ENCODE peak calls at places on chromosomes 5 and 9, in eight cellular contexts. H, A, E, K, T, N, I and C are unnamed samples.

GRCh38 chr5:5965132-5965531 is 413.2 kb downstream of the MED10 start:
- DNase-seq in I (no peak), A (no peak), E (no peak), N (no peak), H (no peak), T (no peak), K (no peak), C (no peak)

GRCh38 chr5:123088031-123088805 is 823 bp upstream of the PRDM6 start:
- DNase-seq in A (no peak), I (no peak), K (peak), H (no peak), E (no peak), N (peak), T (peak), C (no peak)

GRCh38 chr9:112700080-112700479 is 17.8 kb downstream of the INIP start:
- DNase-seq in A (no peak), E (no peak), K (peak), N (no peak), I (no peak), H (no peak), T (no peak), C (no peak)

GRCh38 chr9:110030632-110031031 is 177.3 kb downstream of the C9orf152 start:
- DNase-seq in E (no peak), N (no peak), H (no peak), K (no peak), T (no peak), A (no peak), I (no peak), C (no peak)

GRCh38 chr5:91469517-91470165 is 86.5 kb upstream of the ARRDC3 start:
- DNase-seq in I (no peak), H (no peak), N (no peak), T (no peak), K (no peak), E (no peak), A (no peak), C (no peak)

GRCh38 chr5:52705720-52706119 is 82.0 kb upstream of the ITGA1 start:
- DNase-seq in I (no peak), E (no peak), A (no peak), N (no peak), T (no peak), H (no peak), K (no peak), C (no peak)

GRCh38 chr9:126618590-126619335 is 5.0 kb downstream of the LMX1B start:
- DNase-seq in I (no peak), A (no peak), T (peak), H (no peak), E (no peak), N (no peak), K (no peak), C (no peak)

GRCh38 chr5:55773057-55773456 is 35.2 kb downstream of the DDX4 start:
- DNase-seq in T (no peak), K (peak), A (no peak), E (no peak), H (no peak), N (no peak), I (no peak), C (no peak)

GRCh38 chr5:1005362-1005851 is 3.2 kb upstream of the NKD2 start:
- DNase-seq in T (no peak), H (peak), K (no peak), A (peak), N (peak), I (no peak), E (no peak), C (peak)

GRCh38 chr9:841371-842209 is at the start of gene DMRT1:
- DNase-seq in E (no peak), A (no peak), K (no peak), H (no peak), I (no peak), N (no peak), T (no peak), C (no peak)

GRCh38 chr5:31119938-31120641 is 73.4 kb upstream of the CDH6 start:
- DNase-seq in N (no peak), H (no peak), E (no peak), I (no peak), K (no peak), A (no peak), T (no peak), C (no peak)

GRCh38 chr5:140243855-140244254 is 59.0 kb downstream of the PFDN1 start:
- DNase-seq in T (no peak), K (no peak), I (no peak), H (peak), E (no peak), A (no peak), N (peak), C (no peak)

GRCh38 chr5:141805874-141806273 is 72.3 kb downstream of the PCDH1 start:
- DNase-seq in H (no peak), A (no peak), K (no peak), N (peak), E (no peak), I (no peak), T (no peak), C (no peak)

GRCh38 chr5:178163772-178164735 is 10.4 kb upstream of the NHP2 start:
- DNase-seq in I (peak), T (peak), H (peak), E (peak), K (peak), A (peak), N (peak), C (peak)

GRCh38 chr9:111728143-111728542 is 66.6 kb downstream of the SHOC1 start:
- DNase-seq in E (no peak), I (no peak), K (no peak), A (no peak), N (no peak), H (no peak), T (no peak), C (no peak)

GRCh38 chr9:33260372-33260771 is 4.1 kb downstream of the BAG1 start:
- DNase-seq in E (no peak), I (no peak), N (no peak), A (no peak), H (no peak), K (no peak), T (no peak), C (no peak)

GRCh38 chr5:74312746-74313145 is 327.8 kb downstream of the ENC1 start:
- DNase-seq in A (no peak), H (no peak), E (no peak), I (no peak), T (no peak), K (no peak), N (no peak), C (no peak)

GRCh38 chr5:61435368-61435767 is 103.3 kb downstream of the ZSWIM6 start:
- DNase-seq in N (no peak), I (no peak), E (no peak), K (no peak), A (no peak), H (no peak), T (no peak), C (no peak)

GRCh38 chr9:87223397-87224246 is 274.0 kb upstream of the DAPK1 start:
- DNase-seq in E (no peak), A (no peak), N (no peak), H (no peak), I (no peak), T (no peak), K (no peak), C (no peak)

GRCh38 chr9:2015581-2016410 is 649 bp downstream of the SMARCA2 start:
- DNase-seq in N (peak), T (peak), E (peak), A (peak), K (peak), I (no peak), H (peak), C (peak)
- TF ChIP-seq EP300 in N (no peak), T (no peak), E (no peak), A (no peak), K (no peak), I (no peak), H (no peak), C (no peak)

DNA sequence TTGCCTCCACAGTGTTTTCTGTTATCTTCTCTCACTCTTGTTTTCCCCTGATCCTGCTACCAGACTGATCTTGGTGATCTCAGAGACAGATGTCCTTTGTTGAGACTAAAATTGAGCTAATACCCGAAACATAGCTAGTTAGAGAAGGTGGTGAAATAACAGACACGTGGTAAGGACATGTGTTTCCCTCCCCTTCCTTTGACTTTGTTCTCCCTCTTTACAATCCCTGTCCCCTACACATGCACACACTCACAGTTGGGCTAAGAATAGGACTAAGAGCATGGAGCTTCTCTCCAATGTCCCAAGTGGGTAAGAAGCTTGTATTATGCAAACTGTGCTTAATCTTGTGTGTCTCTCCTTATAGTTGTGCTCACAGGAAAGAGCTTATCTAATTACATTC is 1603.0 kb upstream of the C9orf72 start:
- DNase-seq in K (no peak), I (no peak), N (no peak), T (no peak), H (no peak), E (no peak), A (no peak), C (no peak)
- TF ChIP-seq EP300 in K (no peak), I (no peak), N (no peak), T (no peak), H (no peak), E (no peak), A (no peak), C (no peak)

GRCh38 chr9:93670208-93671029 is 94.0 kb downstream of the PHF2 start:
- DNase-seq in K (no peak), N (peak), H (peak), A (peak), T (peak), I (no peak), E (peak), C (peak)
- TF ChIP-seq EP300 in K (no peak), N (no peak), H (no peak), A (no peak), T (no peak), I (no peak), E (no peak), C (no peak)

GRCh38 chr5:116436674-116437350 is 137.8 kb downstream of the SEMA6A start:
- DNase-seq in I (no peak), A (no peak), N (no peak), E (no peak), T (peak), K (no peak), H (no peak), C (no peak)
- TF ChIP-seq EP300 in I (no peak), A (no peak), N (no peak), E (no peak), T (peak), K (no peak), H (no peak), C (no peak)

DNA sequence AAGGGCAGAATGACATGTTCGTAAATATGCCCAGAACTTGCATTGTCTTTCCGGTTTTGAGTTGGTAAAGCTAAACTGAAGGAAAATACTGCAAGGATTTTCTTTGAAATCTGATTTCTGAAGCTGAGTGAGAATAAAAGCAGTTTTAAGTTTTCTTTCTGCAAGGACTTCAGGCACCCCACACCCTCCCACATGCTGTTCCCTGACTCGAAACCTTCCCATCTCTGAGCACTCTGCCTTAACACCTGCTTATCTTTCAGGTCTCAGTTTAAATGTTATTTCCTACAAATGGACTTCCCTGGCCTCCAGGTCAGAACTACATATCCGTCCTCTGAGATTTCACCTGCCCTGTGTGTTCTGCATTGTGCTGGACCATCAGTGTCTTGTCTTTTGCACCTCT is 93.8 kb downstream of the KLHL3 start:
- DNase-seq in T (no peak), H (no peak), E (no peak), A (no peak), N (no peak), I (no peak), K (no peak), C (no peak)
- TF ChIP-seq EP300 in T (no peak), H (no peak), E (no peak), A (no peak), N (no peak), I (no peak), K (no peak), C (no peak)

DNA sequence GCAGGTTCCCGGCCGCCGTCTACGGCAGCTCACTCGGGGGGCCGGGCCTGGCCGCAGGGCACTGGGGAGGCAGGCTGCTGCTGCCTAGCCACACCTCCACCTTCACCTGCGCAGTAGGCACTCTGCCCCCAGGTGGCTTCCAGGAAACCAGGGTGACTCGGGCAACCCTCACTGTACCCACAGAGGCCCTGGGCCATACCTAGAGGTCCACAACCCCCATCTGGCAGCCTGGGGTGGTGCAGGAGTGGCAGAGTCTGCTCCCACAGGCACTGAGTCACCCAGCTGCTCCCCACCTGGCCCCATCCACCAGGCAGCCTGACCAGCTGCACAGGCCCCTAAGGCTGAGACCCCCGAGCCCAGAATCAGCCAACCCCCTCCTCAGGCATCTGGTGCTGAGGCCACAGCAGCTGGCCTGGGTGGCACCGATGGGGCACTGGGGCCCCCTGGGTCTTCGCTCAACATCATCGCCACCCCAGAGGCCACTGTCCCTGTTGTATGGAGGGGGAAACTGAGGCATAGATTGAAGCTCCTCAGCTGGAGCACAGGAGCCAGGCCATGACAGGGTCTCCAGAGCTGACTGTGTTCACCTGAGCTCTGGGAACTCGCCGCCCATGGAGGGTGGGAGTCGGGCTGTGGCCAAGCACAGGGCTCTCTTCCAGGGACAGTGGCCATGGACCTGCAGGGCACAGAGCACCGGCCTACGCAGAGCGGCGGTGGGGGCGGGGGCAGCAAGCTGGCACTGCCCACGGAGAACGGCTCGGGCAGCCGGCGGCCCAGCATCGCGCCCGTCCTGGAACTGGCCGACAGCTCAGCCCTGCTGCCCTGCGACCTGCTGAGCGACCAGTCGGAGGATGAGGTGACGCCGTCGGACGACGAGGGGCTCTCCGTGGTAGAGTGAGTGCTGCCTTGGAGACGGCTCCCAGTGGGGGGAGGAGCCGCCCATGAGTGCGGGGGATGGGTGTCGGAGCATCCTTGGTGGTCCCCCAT is 70.4 kb downstream of the KCNT1 start:
- DNase-seq in H (no peak), K (no peak), A (no peak), I (no peak), E (no peak), N (no peak), T (no peak), C (no peak)
- TF ChIP-seq EP300 in H (no peak), K (no peak), A (no peak), I (no peak), E (no peak), N (no peak), T (no peak), C (no peak)

DNA sequence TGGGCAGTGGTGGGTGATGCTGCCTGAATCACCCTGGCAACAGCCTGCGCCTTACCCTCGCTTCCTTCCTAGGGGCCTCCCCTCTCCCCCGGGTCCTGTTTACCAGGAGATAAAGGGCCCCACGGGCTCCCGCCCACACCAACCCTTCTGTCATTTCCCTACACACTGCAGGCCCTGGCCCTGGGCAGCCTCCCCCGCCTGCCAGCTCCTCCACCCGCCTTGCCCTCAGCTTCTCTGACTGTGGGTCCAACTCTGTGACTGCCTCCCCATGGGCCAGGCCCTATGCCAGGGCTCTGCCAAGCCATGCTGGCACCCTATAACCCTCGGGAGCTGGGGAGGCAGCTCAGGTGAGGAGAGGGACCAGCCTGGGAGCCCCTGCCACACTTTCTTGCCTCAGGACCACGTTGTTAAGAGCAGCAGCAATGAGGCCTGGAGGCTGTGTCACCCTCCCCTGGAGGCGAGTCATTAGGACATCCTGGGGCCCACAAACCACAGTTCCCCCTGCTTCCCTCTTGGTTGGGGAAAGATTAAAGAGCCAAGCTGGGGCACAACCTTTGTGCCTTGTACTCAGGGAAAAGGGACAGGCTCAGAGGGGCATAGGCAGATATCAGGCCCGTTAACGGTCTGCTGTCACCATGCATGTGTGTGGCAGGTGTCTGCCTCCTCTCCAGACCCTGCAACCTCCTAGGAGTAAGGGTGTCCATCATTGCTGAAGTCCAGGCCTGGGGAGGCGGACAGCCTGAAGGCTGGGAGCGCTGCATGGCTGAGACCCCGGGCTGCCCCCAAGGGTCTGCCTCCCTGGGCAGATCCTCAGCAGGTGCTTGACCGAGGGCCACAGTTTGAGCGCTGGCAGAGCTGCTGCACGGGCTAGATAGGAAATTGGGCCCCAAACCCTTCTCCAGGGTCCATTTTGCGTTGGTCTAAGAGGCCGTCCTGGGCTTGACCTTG is 2.7 kb downstream of the MGAT4B start:
- DNase-seq in E (no peak), I (no peak), K (peak), N (peak), T (no peak), H (no peak), A (peak), C (no peak)
- TF ChIP-seq EP300 in E (no peak), I (no peak), K (no peak), N (no peak), T (no peak), H (no peak), A (no peak), C (no peak)

DNA sequence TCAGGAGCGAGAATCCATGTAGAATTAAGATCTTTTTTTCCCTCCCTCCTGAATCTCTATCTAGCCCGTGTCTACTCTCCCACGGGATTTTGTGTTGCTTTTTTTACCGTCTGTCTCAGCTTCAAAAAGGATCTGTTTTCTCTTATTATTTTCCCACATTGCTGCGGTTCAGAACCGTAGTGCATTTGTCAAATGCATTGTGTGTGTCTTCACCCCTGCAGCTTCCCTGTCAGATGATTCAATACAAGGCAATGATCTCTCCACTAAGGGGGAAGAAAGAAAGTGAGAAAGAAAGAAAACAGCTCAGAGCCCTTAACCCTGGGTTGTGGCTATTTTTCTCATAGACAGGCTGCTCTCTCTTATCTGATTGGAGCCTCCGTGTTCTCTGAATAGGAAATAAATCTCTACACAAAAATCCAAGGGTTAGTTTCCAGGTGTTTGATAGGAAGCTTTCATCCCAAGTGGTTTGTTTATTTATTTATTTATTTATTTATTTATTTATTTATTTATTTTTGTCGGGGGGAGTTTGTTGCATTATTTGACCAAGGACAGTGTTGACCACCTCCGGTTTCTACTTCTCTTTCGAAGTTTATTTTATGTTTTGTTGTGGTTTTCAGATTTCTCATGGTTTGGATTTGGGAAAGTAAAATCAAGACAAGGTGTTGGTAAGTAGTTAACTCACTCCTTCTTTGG is 191.0 kb downstream of the NTRK2 start:
- DNase-seq in I (no peak), E (no peak), T (no peak), H (no peak), A (no peak), N (no peak), K (no peak), C (no peak)
- TF ChIP-seq EP300 in I (no peak), E (no peak), T (no peak), H (no peak), A (no peak), N (no peak), K (no peak), C (no peak)

GRCh38 chr5:16589658-16590057 is 27.1 kb downstream of the RETREG1 start:
- DNase-seq in T (no peak), I (no peak), H (no peak), A (no peak), E (no peak), K (no peak), N (no peak), C (no peak)
- TF ChIP-seq EP300 in T (no peak), I (no peak), H (no peak), A (no peak), E (no peak), K (no peak), N (no peak), C (no peak)

GRCh38 chr5:119071573-119071874 is 637 bp downstream of the DMXL1 start:
- DNase-seq in N (no peak), E (no peak), K (no peak), T (no peak), I (no peak), A (no peak), H (no peak), C (no peak)

GRCh38 chr5:119074419-119074818 is 3.5 kb downstream of the DMXL1 start:
- DNase-seq in T (no peak), E (no peak), H (no peak), N (no peak), K (no peak), I (peak), A (no peak), C (no peak)

GRCh38 chr5:119070828-119071572 is at the start of gene DMXL1:
- DNase-seq in I (peak), E (peak), K (peak), H (peak), N (peak), T (peak), A (peak), C (peak)

GRCh38 chr5:119070578-119070827 is 384 bp upstream of the DMXL1 start:
- DNase-seq in H (no peak), I (no peak), N (no peak), K (no peak), E (peak), A (no peak), T (peak), C (no peak)

DNA sequence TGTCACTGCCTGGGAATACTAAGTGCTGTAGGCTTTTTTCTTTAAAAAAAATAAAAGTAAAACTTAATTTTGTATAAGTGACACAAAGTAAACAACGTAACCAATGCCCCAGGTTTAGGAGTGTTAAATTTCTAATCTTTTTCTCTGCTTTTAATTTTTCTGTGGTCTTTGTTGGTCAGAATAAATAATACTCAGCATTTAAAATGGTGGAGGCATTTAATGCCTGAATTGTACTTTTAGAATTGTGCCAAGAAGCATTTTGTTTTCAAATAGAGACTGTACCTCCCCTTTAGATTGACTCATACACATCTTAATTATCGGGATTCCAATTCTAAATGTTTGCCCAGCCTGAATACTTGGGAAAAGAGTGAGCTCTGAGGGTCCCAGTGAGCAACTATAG is 1.6 kb downstream of the DMXL1 start:
- DNase-seq in T (no peak), A (no peak), E (no peak), I (no peak), H (no peak), K (no peak), N (no peak), C (no peak)
- TF ChIP-seq EP300 in T (no peak), A (no peak), E (no peak), I (no peak), H (no peak), K (no peak), N (no peak), C (no peak)